ENCODE peak calls at places on chromosomes 6 and 20, in five cellular contexts. One of them, this sample, is unnamed.

GRCh38 chr6:54878705-54879104 is 32.1 kb downstream of the FAM83B start:
- DNase-seq in suprapubic skin: no peak
- DNase-seq in K562: no peak
- DNase-seq in body of pancreas: no peak
- DNase-seq in adrenal gland: no peak
- DNase-seq in this sample: no peak

GRCh38 chr6:71294121-71294523 is 5.5 kb downstream of the OGFRL1 start:
- DNase-seq in body of pancreas: no peak
- DNase-seq in suprapubic skin: no peak
- DNase-seq in adrenal gland: no peak
- DNase-seq in K562: no peak
- DNase-seq in this sample: no peak

GRCh38 chr6:8047466-8048292 is 16.5 kb downstream of the BLOC1S5 start:
- DNase-seq in suprapubic skin: no peak
- DNase-seq in K562: no peak
- DNase-seq in adrenal gland: no peak
- DNase-seq in body of pancreas: no peak
- DNase-seq in this sample: no peak

GRCh38 chr6:148240463-148240845 is 102.2 kb upstream of the SASH1 start:
- DNase-seq in K562: no peak
- DNase-seq in adrenal gland: no peak
- DNase-seq in body of pancreas: no peak
- DNase-seq in suprapubic skin: no peak
- DNase-seq in this sample: peak

GRCh38 chr20:35506179-35506578 is 23.3 kb downstream of the C20orf173 start:
- DNase-seq in adrenal gland: no peak
- DNase-seq in K562: no peak
- DNase-seq in body of pancreas: no peak
- DNase-seq in suprapubic skin: no peak
- DNase-seq in this sample: no peak

GRCh38 chr6:142827356-142827755 is 117.6 kb downstream of the HIVEP2 start:
- DNase-seq in adrenal gland: peak
- DNase-seq in body of pancreas: no peak
- DNase-seq in suprapubic skin: no peak
- DNase-seq in K562: no peak
- DNase-seq in this sample: no peak

GRCh38 chr6:7256785-7257184 is 56.2 kb downstream of the SSR1 start:
- DNase-seq in suprapubic skin: no peak
- DNase-seq in adrenal gland: no peak
- DNase-seq in body of pancreas: no peak
- DNase-seq in K562: no peak
- DNase-seq in this sample: no peak

GRCh38 chr20:2387180-2387577 is 6.5 kb downstream of the TGM6 start:
- DNase-seq in adrenal gland: no peak
- DNase-seq in K562: peak
- DNase-seq in body of pancreas: no peak
- DNase-seq in suprapubic skin: no peak
- DNase-seq in this sample: no peak

GRCh38 chr6:93164781-93165180 is 254.6 kb downstream of the EPHA7 start:
- DNase-seq in K562: no peak
- DNase-seq in suprapubic skin: no peak
- DNase-seq in body of pancreas: no peak
- DNase-seq in adrenal gland: no peak
- DNase-seq in this sample: no peak

GRCh38 chr20:59300341-59301081 is at the start of gene EDN3:
- DNase-seq in suprapubic skin: no peak
- DNase-seq in body of pancreas: no peak
- DNase-seq in adrenal gland: no peak
- DNase-seq in K562: no peak
- DNase-seq in this sample: no peak

GRCh38 chr20:20211274-20211987 is 156.5 kb upstream of the INSM1 start:
- DNase-seq in K562: no peak
- DNase-seq in adrenal gland: no peak
- DNase-seq in suprapubic skin: no peak
- DNase-seq in body of pancreas: no peak
- DNase-seq in this sample: no peak

GRCh38 chr6:155314773-155315515 is 660 bp upstream of the TFB1M start:
- DNase-seq in K562: peak
- DNase-seq in adrenal gland: peak
- DNase-seq in suprapubic skin: no peak
- DNase-seq in body of pancreas: peak
- DNase-seq in this sample: peak

GRCh38 chr6:117494694-117495318 is 12.3 kb downstream of the DCBLD1 start:
- DNase-seq in K562: no peak
- DNase-seq in body of pancreas: no peak
- DNase-seq in adrenal gland: no peak
- DNase-seq in suprapubic skin: no peak
- DNase-seq in this sample: no peak

GRCh38 chr6:128641701-128642100 is 121.3 kb upstream of the PTPRK start:
- DNase-seq in K562: no peak
- DNase-seq in suprapubic skin: no peak
- DNase-seq in body of pancreas: no peak
- DNase-seq in adrenal gland: no peak
- DNase-seq in this sample: no peak

GRCh38 chr20:43138061-43138860 is 51.4 kb downstream of the PTPRT start:
- DNase-seq in body of pancreas: no peak
- DNase-seq in adrenal gland: no peak
- DNase-seq in K562: no peak
- DNase-seq in suprapubic skin: no peak
- DNase-seq in this sample: no peak

GRCh38 chr6:36548401-36548743 is 1.1 kb upstream of the STK38 start:
- DNase-seq in K562: no peak
- DNase-seq in suprapubic skin: no peak
- DNase-seq in adrenal gland: no peak
- DNase-seq in body of pancreas: no peak
- DNase-seq in this sample: no peak

GRCh38 chr6:160987265-160987664 is 4.3 kb upstream of the MAP3K4 start:
- DNase-seq in suprapubic skin: no peak
- DNase-seq in adrenal gland: no peak
- DNase-seq in K562: no peak
- DNase-seq in body of pancreas: no peak
- DNase-seq in this sample: no peak

GRCh38 chr6:20279608-20280287 is 67.5 kb upstream of the MBOAT1 start:
- DNase-seq in adrenal gland: no peak
- DNase-seq in body of pancreas: no peak
- DNase-seq in suprapubic skin: no peak
- DNase-seq in K562: no peak
- DNase-seq in this sample: no peak

GRCh38 chr20:59043698-59044097 is 1.1 kb upstream of the PRELID3B start:
- DNase-seq in adrenal gland: no peak
- DNase-seq in suprapubic skin: no peak
- DNase-seq in K562: no peak
- DNase-seq in body of pancreas: no peak
- DNase-seq in this sample: no peak

GRCh38 chr6:168288781-168289570 is 30.6 kb downstream of the DACT2 start:
- DNase-seq in body of pancreas: no peak
- DNase-seq in K562: no peak
- DNase-seq in suprapubic skin: no peak
- DNase-seq in adrenal gland: no peak
- DNase-seq in this sample: no peak

GRCh38 chr20:47350691-47351545 is 5.6 kb downstream of the ZMYND8 start:
- DNase-seq in body of pancreas: no peak
- DNase-seq in K562: no peak
- DNase-seq in suprapubic skin: no peak
- DNase-seq in adrenal gland: no peak
- DNase-seq in this sample: no peak

GRCh38 chr6:109687271-109687721 is 3.7 kb downstream of the AK9 start:
- DNase-seq in K562: peak
- DNase-seq in suprapubic skin: no peak
- DNase-seq in body of pancreas: no peak
- DNase-seq in adrenal gland: no peak
- DNase-seq in this sample: peak

GRCh38 chr20:41340327-41341055 is at the start of gene LPIN3:
- DNase-seq in suprapubic skin: peak
- DNase-seq in adrenal gland: peak
- DNase-seq in body of pancreas: peak
- DNase-seq in K562: peak
- DNase-seq in this sample: peak

GRCh38 chr20:855466-856360 is 22.2 kb downstream of the FAM110A start:
- DNase-seq in adrenal gland: no peak
- DNase-seq in K562: no peak
- DNase-seq in suprapubic skin: no peak
- DNase-seq in body of pancreas: no peak
- DNase-seq in this sample: no peak

GRCh38 chr20:854601-855000 is 21.1 kb downstream of the FAM110A start:
- DNase-seq in adrenal gland: no peak
- DNase-seq in K562: no peak
- DNase-seq in body of pancreas: no peak
- DNase-seq in suprapubic skin: no peak
- DNase-seq in this sample: no peak

GRCh38 chr20:853406-853996 is 20.0 kb downstream of the FAM110A start:
- DNase-seq in body of pancreas: no peak
- DNase-seq in K562: no peak
- DNase-seq in adrenal gland: no peak
- DNase-seq in suprapubic skin: no peak
- DNase-seq in this sample: no peak

GRCh38 chr20:858011-858410 is 24.5 kb downstream of the FAM110A start:
- DNase-seq in suprapubic skin: no peak
- DNase-seq in K562: no peak
- DNase-seq in adrenal gland: no peak
- DNase-seq in body of pancreas: no peak
- DNase-seq in this sample: no peak

DNA sequence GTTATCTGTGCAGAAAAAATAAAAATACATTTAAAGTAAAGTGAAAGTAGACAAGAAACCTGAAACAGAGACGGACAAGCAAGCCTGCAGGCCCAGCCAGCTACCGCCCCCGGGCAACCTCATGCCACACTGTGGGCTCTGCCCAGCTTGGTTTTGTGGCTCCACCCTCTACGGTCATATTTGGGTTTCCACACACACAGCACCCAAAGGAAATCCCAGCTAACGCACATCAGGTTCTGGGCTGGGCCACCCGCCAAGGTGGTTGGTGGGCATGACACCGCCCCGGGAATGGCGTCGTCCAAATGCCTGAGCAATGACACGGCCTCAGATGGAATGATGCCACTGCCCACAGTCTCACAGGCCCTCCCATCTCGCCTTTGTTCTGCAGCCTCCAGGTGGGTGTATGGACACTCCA is 22.9 kb downstream of the FAM110A start:
- DNase-seq in adrenal gland: no peak
- DNase-seq in K562: no peak
- DNase-seq in suprapubic skin: no peak
- DNase-seq in body of pancreas: peak
- DNase-seq in this sample: no peak
- H3K27ac ChIP-seq in adrenal gland: no peak
- H3K27ac ChIP-seq in K562: no peak
- H3K27ac ChIP-seq in suprapubic skin: peak
- H3K27ac ChIP-seq in body of pancreas: no peak
- H3K27ac ChIP-seq in this sample: no peak

DNA sequence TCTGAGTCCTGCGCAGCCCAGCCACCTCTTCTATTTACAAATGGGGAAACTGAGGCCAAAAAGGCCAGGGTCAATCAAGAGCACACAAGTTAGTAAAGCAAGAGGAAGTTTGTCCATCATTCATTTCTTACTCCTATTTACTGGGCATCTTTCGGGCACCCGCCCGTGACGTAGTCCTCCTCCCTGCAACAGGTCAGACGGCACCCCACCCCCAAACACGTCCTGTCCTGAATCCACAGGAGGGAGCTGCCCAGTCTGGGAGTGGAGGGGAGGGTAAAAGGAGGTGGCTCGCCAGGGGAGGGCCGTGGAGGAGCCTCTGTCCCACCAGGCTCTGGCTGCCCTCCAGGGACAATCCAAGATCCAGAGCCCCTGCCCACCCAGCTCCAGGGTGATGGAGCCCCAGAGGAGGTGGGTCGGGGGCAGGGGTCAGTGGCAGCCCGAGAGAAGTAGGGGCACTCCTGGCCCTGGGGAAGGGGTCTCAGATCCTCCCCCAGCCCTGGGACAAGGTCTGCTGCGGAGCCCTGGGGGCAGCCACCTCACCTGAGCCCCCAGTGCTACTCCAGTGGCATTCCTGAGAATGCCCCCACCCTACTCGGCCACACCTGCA is 2.5 kb upstream of the LAMA5 start:
- DNase-seq in body of pancreas: no peak
- DNase-seq in suprapubic skin: no peak
- DNase-seq in adrenal gland: no peak
- DNase-seq in K562: no peak
- DNase-seq in this sample: no peak
- TF ChIP-seq POLR2A in body of pancreas: no peak
- TF ChIP-seq POLR2A in suprapubic skin: no peak
- TF ChIP-seq POLR2A in adrenal gland: no peak
- TF ChIP-seq POLR2A in K562: no peak
- TF ChIP-seq POLR2A in this sample: no peak

GRCh38 chr6:63464060-63464459 is 108.2 kb upstream of the LOC128125822 start:
- DNase-seq in body of pancreas: no peak
- DNase-seq in K562: no peak
- DNase-seq in suprapubic skin: no peak
- DNase-seq in adrenal gland: no peak
- DNase-seq in this sample: no peak

GRCh38 chr6:63460971-63461370 is 111.3 kb upstream of the LOC128125822 start:
- DNase-seq in K562: no peak
- DNase-seq in body of pancreas: no peak
- DNase-seq in adrenal gland: no peak
- DNase-seq in suprapubic skin: no peak
- DNase-seq in this sample: no peak

GRCh38 chr6:63456734-63457133 is 115.5 kb upstream of the LOC128125822 start:
- DNase-seq in K562: no peak
- DNase-seq in body of pancreas: no peak
- DNase-seq in suprapubic skin: no peak
- DNase-seq in adrenal gland: no peak
- DNase-seq in this sample: no peak

GRCh38 chr6:63458480-63459115 is 113.7 kb upstream of the LOC128125822 start:
- DNase-seq in body of pancreas: no peak
- DNase-seq in K562: no peak
- DNase-seq in suprapubic skin: no peak
- DNase-seq in adrenal gland: no peak
- DNase-seq in this sample: no peak
- H3K27ac ChIP-seq in body of pancreas: peak
- H3K27ac ChIP-seq in K562: no peak
- H3K27ac ChIP-seq in suprapubic skin: no peak
- H3K27ac ChIP-seq in adrenal gland: no peak
- H3K27ac ChIP-seq in this sample: no peak

DNA sequence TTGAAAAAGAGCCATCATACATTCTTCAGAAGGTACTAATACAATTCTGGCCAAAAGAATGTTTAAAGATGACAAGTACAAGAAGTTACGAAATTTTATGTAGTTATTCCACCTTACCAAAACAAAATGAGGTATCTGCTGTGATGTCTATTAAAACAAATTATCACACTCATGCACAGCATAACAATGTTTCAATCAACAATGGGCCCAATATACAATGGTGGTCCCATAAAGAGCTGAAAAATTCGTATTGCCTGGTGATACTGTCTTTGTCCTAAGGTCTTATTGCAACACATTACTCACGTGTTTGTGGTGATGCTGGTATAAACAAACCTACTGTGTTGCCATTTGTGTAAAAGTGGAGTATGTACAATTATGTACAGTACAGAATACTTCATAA is 3.6 kb upstream of the NUP153 start:
- DNase-seq in suprapubic skin: no peak
- DNase-seq in adrenal gland: no peak
- DNase-seq in K562: no peak
- DNase-seq in body of pancreas: no peak
- DNase-seq in this sample: no peak
- TF ChIP-seq POLR2A in suprapubic skin: no peak
- TF ChIP-seq POLR2A in adrenal gland: no peak
- TF ChIP-seq POLR2A in K562: no peak
- TF ChIP-seq POLR2A in body of pancreas: no peak
- TF ChIP-seq POLR2A in this sample: no peak

GRCh38 chr6:45611502-45611901 is 233.8 kb upstream of the SUPT3H start:
- DNase-seq in adrenal gland: no peak
- DNase-seq in body of pancreas: no peak
- DNase-seq in suprapubic skin: no peak
- DNase-seq in K562: no peak
- DNase-seq in this sample: no peak
- H3K27ac ChIP-seq in adrenal gland: no peak
- H3K27ac ChIP-seq in body of pancreas: peak
- H3K27ac ChIP-seq in suprapubic skin: no peak
- H3K27ac ChIP-seq in K562: no peak
- H3K27ac ChIP-seq in this sample: no peak

This sample was measured in heart left ventricle.